ENCODE peak calls at places on chromosomes 5 and 9, in six cellular contexts. W is GM06990, X is A549, J is bronchial epithelial cell, Q is IMR-90, Z is fibroblast of mammary gland. P is an unnamed sample.

GRCh38 chr9:125119643-125120286 is 23.6 kb downstream of the SCAI start:
- DNase-seq in Z (peak), X (no peak), J (no peak), W (no peak), Q (peak), P (peak)

GRCh38 chr5:172740483-172741205 is 30.4 kb downstream of the DUSP1 start:
- DNase-seq in Z (peak), Q (peak), W (no peak), X (peak), J (peak), P (peak)

GRCh38 chr5:108765647-108766046 is 17.9 kb downstream of the FER start:
- DNase-seq in Z (peak), X (no peak), W (no peak), J (peak), Q (no peak), P (no peak)

GRCh38 chr9:77807295-77807694 is 159.2 kb upstream of the GNA14 start:
- DNase-seq in Z (peak), X (peak), W (no peak), Q (peak), J (peak), P (peak)

GRCh38 chr5:150589791-150590601 is 50.5 kb upstream of the SYNPO start:
- DNase-seq in Q (peak), W (no peak), X (no peak), Z (peak), J (no peak), P (peak)

GRCh38 chr9:84325347-84325982 is 15.1 kb downstream of the SLC28A3 start:
- DNase-seq in X (no peak), Q (peak), W (no peak), J (peak), Z (peak), P (peak)

GRCh38 chr9:137482094-137482781 is 23.1 kb upstream of the NSMF start:
- DNase-seq in J (peak), W (no peak), X (peak), Z (peak), Q (peak), P (peak)

GRCh38 chr9:133250741-133251170 is 24.2 kb downstream of the ABO start:
- DNase-seq in W (no peak), Q (no peak), X (no peak), J (peak), Z (no peak), P (no peak)

GRCh38 chr9:108094676-108094993 is 605.1 kb upstream of the KLF4 start:
- DNase-seq in Q (peak), Z (peak), X (no peak), W (no peak), J (no peak), P (peak)

GRCh38 chr5:118722165-118723020 is 266.0 kb downstream of the DTWD2 start:
- DNase-seq in J (no peak), Z (no peak), X (no peak), W (peak), Q (no peak), P (no peak)

GRCh38 chr5:65926893-65927292 is 518 bp downstream of the ERBIN start:
- DNase-seq in W (no peak), X (no peak), Q (no peak), J (peak), Z (peak), P (no peak)

GRCh38 chr5:321233-321725 is at the start of gene AHRR:
- DNase-seq in Q (peak), X (peak), Z (peak), J (no peak), W (peak), P (peak)

GRCh38 chr9:37903581-37903830 is 421 bp downstream of the SLC25A51 start:
- DNase-seq in X (no peak), J (no peak), W (no peak), Q (no peak), Z (no peak), P (no peak)

GRCh38 chr5:180832638-180833068 is 28.4 kb downstream of the ZFP62 start:
- DNase-seq in Q (no peak), Z (no peak), X (no peak), J (no peak), W (peak), P (no peak)

GRCh38 chr5:177195307-177195952 is 61.9 kb downstream of the NSD1 start:
- DNase-seq in W (no peak), Z (peak), X (no peak), Q (peak), J (no peak), P (peak)

DNA sequence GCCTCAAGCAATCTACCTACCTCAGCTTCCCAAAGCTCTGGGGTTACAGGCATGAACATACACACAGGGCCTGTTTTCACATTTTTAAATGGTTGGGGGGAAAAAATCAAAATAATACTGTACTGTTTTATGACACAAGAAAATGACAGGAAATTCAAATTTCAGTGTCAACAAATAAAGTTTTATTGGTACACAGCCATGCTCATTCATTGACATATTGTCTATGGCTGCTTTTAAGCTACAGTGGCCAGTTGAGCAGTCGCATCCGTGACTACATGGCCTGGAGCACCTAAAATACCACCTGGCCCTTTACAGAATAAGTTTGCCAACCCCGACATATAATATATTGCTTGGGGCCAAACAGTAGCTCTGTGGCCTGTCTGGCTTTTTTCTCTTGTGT is 56.4 kb upstream of the GGTA1 start:
- DNase-seq in X (no peak), W (no peak), Q (no peak), Z (no peak), J (no peak), P (no peak)
- H3K4me3 ChIP-seq in X (no peak), W (no peak), Q (no peak), Z (no peak), J (no peak), P (no peak)

GRCh38 chr9:127281887-127282286 is 17.3 kb downstream of the GARNL3 start:
- DNase-seq in W (no peak), Q (no peak), X (no peak), J (no peak), Z (no peak), P (no peak)

GRCh38 chr9:127285957-127286356 is 21.4 kb downstream of the GARNL3 start:
- DNase-seq in W (no peak), Q (no peak), X (no peak), Z (no peak), J (no peak), P (no peak)

GRCh38 chr9:127282611-127283010 is 18.0 kb downstream of the GARNL3 start:
- DNase-seq in X (no peak), Q (no peak), Z (no peak), W (no peak), J (no peak), P (no peak)

GRCh38 chr9:127280880-127281660 is 16.5 kb downstream of the GARNL3 start:
- DNase-seq in W (no peak), J (no peak), X (no peak), Z (no peak), Q (no peak), P (no peak)

DNA sequence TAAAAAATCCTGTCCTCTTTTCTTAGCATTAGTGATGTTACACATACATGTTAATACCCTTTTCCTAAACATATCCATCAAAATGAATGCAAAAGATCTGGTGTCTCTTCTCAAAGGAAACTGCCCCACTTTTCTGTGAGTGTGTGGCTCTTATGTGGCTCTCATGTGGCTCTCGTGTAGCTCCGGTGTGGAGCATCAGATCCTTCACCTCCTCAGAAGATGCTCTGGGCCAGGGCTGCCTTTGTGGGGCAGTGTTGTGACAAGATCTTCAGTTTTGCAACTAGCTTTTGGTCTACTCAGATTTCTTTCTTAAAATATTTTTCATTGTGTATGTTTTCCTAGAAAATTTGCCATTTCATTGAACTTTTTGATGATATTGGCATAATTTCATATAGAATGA is 19.3 kb downstream of the GARNL3 start:
- DNase-seq in J (peak), Z (peak), W (no peak), X (peak), Q (peak), P (peak)
- TF ChIP-seq CTCF in J (peak), Z (peak), W (peak), X (peak), Q (peak), P (peak)

GRCh38 chr5:135188233-135188909 is 154.3 kb upstream of the PITX1 start:
- DNase-seq in Z (no peak), W (no peak), J (no peak), X (no peak), Q (no peak), P (no peak)

GRCh38 chr5:135189024-135189423 is 155.0 kb upstream of the PITX1 start:
- DNase-seq in J (no peak), Z (no peak), W (no peak), Q (no peak), X (no peak), P (no peak)

GRCh38 chr5:135192351-135192750 is 158.3 kb upstream of the PITX1 start:
- DNase-seq in Q (no peak), W (no peak), Z (no peak), J (no peak), X (no peak), P (no peak)

GRCh38 chr5:135191084-135191826 is 157.2 kb upstream of the PITX1 start:
- DNase-seq in Z (peak), X (peak), Q (peak), W (peak), J (peak), P (peak)

GRCh38 chr5:135190345-135191083 is 156.5 kb upstream of the PITX1 start:
- DNase-seq in J (no peak), X (no peak), Z (no peak), W (no peak), Q (no peak), P (no peak)
- H3K4me3 ChIP-seq in J (no peak), X (peak), Z (no peak), W (no peak), Q (no peak), P (no peak)

GRCh38 chr9:1619915-1620705 is 395.0 kb upstream of the SMARCA2 start:
- DNase-seq in Z (peak), X (peak), W (no peak), J (peak), Q (no peak), P (peak)
- TF ChIP-seq CTCF in Z (no peak), X (peak), W (peak), J (peak), Q (no peak), P (no peak)

GRCh38 chr5:40842351-40842750 is 1.2 kb downstream of the CARD6 start:
- DNase-seq in W (no peak), J (peak), Z (peak), X (no peak), Q (peak), P (peak)
- H3K4me3 ChIP-seq in W (no peak), J (peak), Z (peak), X (peak), Q (no peak), P (peak)

GRCh38 chr9:88028338-88028737 is 54.0 kb upstream of the CDK20 start:
- DNase-seq in W (no peak), X (no peak), Z (no peak), Q (no peak), J (no peak), P (no peak)
- TF ChIP-seq CTCF in W (no peak), X (no peak), Z (no peak), Q (no peak), J (no peak), P (no peak)

DNA sequence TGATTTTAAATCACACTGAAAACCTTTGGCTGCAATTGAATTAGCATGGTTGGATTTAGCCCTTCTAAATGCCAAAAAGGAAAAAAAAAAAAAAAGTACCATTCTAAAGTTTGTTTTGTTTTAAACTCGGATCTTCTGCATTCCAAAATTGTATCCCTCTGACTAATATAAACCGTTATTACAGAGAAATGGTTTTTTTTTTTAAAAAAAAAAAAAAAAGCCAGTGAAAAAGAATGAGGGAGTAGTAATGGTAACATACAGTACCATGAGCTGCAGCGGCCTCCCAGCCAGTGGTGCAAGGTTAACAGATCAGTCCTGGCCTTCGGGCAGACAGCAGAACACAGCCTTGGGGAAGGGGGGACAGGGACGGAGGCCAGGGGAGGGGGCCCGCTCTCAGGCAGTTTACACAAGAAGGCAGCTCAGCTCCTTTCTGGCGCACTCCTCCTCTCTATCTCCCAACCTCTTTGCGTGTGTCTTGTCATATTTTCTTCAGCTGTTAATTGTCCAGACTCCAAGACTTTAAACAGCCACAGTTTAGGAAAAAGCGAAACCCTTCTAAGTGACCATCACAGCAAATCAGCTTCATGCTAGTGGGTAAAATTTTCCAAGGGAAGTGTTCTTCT is 165.9 kb downstream of the BNC2 start:
- DNase-seq in Z (no peak), Q (peak), X (no peak), W (no peak), J (no peak), P (no peak)
- H3K4me3 ChIP-seq in Z (peak), Q (peak), X (peak), W (no peak), J (no peak), P (peak)

P was measured in cardiac fibroblast.